ENCODE peak calls at places on chromosomes 13 and 19, in six cellular contexts. Q is NT2/D1; H is body of pancreas; K is activated T-cell treated with anti-CD3 and anti-CD28 coated beads for 1 hour; C is psoas muscle; R is naive thymus-derived CD4-positive, alpha-beta T cell. T is an unnamed sample.

GRCh38 chr19:6069268-6069771 is 41.0 kb downstream of the RFX2 start:
- DNase-seq in K (no peak), C (no peak), R (no peak), H (peak), Q (no peak), T (no peak)

GRCh38 chr13:19581675-19582074 is 20.3 kb upstream of the TPTE2 start:
- DNase-seq in C (no peak), Q (no peak), H (no peak), R (no peak), K (no peak), T (no peak)

GRCh38 chr19:46875657-46876056 is 14.9 kb downstream of the ARHGAP35 start:
- DNase-seq in C (no peak), R (no peak), Q (no peak), K (no peak), H (no peak), T (no peak)

GRCh38 chr19:810077-810855 is 11.5 kb downstream of the PLPPR3 start:
- DNase-seq in C (no peak), H (no peak), Q (no peak), K (no peak), R (no peak), T (no peak)

GRCh38 chr19:32063601-32064000 is 281.8 kb upstream of the ZNF507 start:
- DNase-seq in K (no peak), R (no peak), C (no peak), Q (no peak), H (no peak), T (no peak)

GRCh38 chr19:55088543-55089265 is 13.0 kb downstream of the EPS8L1 start:
- DNase-seq in Q (no peak), K (peak), R (peak), H (peak), C (peak), T (peak)

GRCh38 chr19:44517146-44517545 is 12.3 kb downstream of the CEACAM20 start:
- DNase-seq in C (no peak), Q (no peak), K (no peak), R (no peak), H (no peak), T (no peak)

GRCh38 chr13:44938854-44939253 is 50.4 kb downstream of the NUFIP1 start:
- DNase-seq in C (no peak), Q (no peak), R (no peak), H (no peak), K (no peak), T (no peak)

GRCh38 chr19:31803819-31804446 is 454.7 kb upstream of the TSHZ3 start:
- DNase-seq in R (no peak), K (no peak), C (no peak), Q (no peak), H (no peak), T (no peak)

GRCh38 chr13:67990868-67991267 is 760.7 kb upstream of the PCDH9 start:
- DNase-seq in R (no peak), H (no peak), C (no peak), Q (no peak), K (no peak), T (no peak)

T was measured in effector CD8-positive, alpha-beta T cell.